ENCODE peak calls at places on chromosomes 12 and 14, in nine cellular contexts. One of them, this sample, is unnamed.

GRCh38 chr12:24499151-24500146 is 449.5 kb downstream of the BCAT1 start:
- DNase-seq in WTC11: no peak
- DNase-seq in lower leg skin: no peak
- DNase-seq in breast epithelium: no peak
- DNase-seq in Caco-2: peak
- DNase-seq in dorsolateral prefrontal cortex: no peak
- DNase-seq in esophagus muscularis mucosa: no peak
- DNase-seq in left lung: no peak
- DNase-seq in CD4-positive, alpha-beta T cell: no peak
- DNase-seq in this sample: no peak

GRCh38 chr12:65638324-65638723 is 186.0 kb upstream of the HMGA2 start:
- DNase-seq in Caco-2: no peak
- DNase-seq in esophagus muscularis mucosa: no peak
- DNase-seq in lower leg skin: no peak
- DNase-seq in dorsolateral prefrontal cortex: no peak
- DNase-seq in CD4-positive, alpha-beta T cell: no peak
- DNase-seq in left lung: no peak
- DNase-seq in breast epithelium: no peak
- DNase-seq in WTC11: no peak
- DNase-seq in this sample: no peak

GRCh38 chr14:54773171-54774006 is 129.2 kb downstream of the GCH1 start:
- DNase-seq in esophagus muscularis mucosa: peak
- DNase-seq in dorsolateral prefrontal cortex: peak
- DNase-seq in WTC11: peak
- DNase-seq in Caco-2: peak
- DNase-seq in CD4-positive, alpha-beta T cell: peak
- DNase-seq in lower leg skin: peak
- DNase-seq in breast epithelium: peak
- DNase-seq in left lung: peak
- DNase-seq in this sample: no peak

GRCh38 chr12:52225752-52226151 is 7.3 kb upstream of the KRT7 start:
- DNase-seq in esophagus muscularis mucosa: no peak
- DNase-seq in dorsolateral prefrontal cortex: no peak
- DNase-seq in left lung: no peak
- DNase-seq in breast epithelium: no peak
- DNase-seq in WTC11: no peak
- DNase-seq in lower leg skin: no peak
- DNase-seq in CD4-positive, alpha-beta T cell: no peak
- DNase-seq in Caco-2: no peak
- DNase-seq in this sample: no peak

GRCh38 chr12:121773011-121773777 is 20.3 kb downstream of the RHOF start:
- DNase-seq in esophagus muscularis mucosa: no peak
- DNase-seq in WTC11: peak
- DNase-seq in dorsolateral prefrontal cortex: peak
- DNase-seq in Caco-2: peak
- DNase-seq in breast epithelium: no peak
- DNase-seq in lower leg skin: no peak
- DNase-seq in CD4-positive, alpha-beta T cell: peak
- DNase-seq in left lung: peak
- DNase-seq in this sample: peak

GRCh38 chr12:45849289-45849688 is 119.8 kb downstream of the ARID2 start:
- DNase-seq in esophagus muscularis mucosa: no peak
- DNase-seq in lower leg skin: no peak
- DNase-seq in WTC11: no peak
- DNase-seq in breast epithelium: no peak
- DNase-seq in left lung: no peak
- DNase-seq in CD4-positive, alpha-beta T cell: no peak
- DNase-seq in Caco-2: no peak
- DNase-seq in dorsolateral prefrontal cortex: no peak
- DNase-seq in this sample: no peak

GRCh38 chr12:29943683-29944082 is 159.9 kb upstream of the TMTC1 start:
- DNase-seq in breast epithelium: no peak
- DNase-seq in WTC11: no peak
- DNase-seq in Caco-2: no peak
- DNase-seq in CD4-positive, alpha-beta T cell: no peak
- DNase-seq in lower leg skin: no peak
- DNase-seq in esophagus muscularis mucosa: no peak
- DNase-seq in left lung: no peak
- DNase-seq in dorsolateral prefrontal cortex: no peak
- DNase-seq in this sample: no peak

GRCh38 chr12:102503871-102504270 is 23.5 kb upstream of the IGF1 start:
- DNase-seq in left lung: no peak
- DNase-seq in esophagus muscularis mucosa: no peak
- DNase-seq in WTC11: no peak
- DNase-seq in dorsolateral prefrontal cortex: no peak
- DNase-seq in breast epithelium: no peak
- DNase-seq in CD4-positive, alpha-beta T cell: no peak
- DNase-seq in Caco-2: no peak
- DNase-seq in lower leg skin: no peak
- DNase-seq in this sample: no peak

GRCh38 chr14:99724196-99724891 is 40.2 kb downstream of the CYP46A1 start:
- DNase-seq in CD4-positive, alpha-beta T cell: peak
- DNase-seq in left lung: no peak
- DNase-seq in Caco-2: no peak
- DNase-seq in dorsolateral prefrontal cortex: no peak
- DNase-seq in esophagus muscularis mucosa: no peak
- DNase-seq in WTC11: no peak
- DNase-seq in breast epithelium: peak
- DNase-seq in lower leg skin: no peak
- DNase-seq in this sample: no peak

GRCh38 chr14:101019974-101020710 is 116.6 kb upstream of the RTL1 start:
- DNase-seq in WTC11: no peak
- DNase-seq in left lung: peak
- DNase-seq in Caco-2: no peak
- DNase-seq in lower leg skin: no peak
- DNase-seq in esophagus muscularis mucosa: peak
- DNase-seq in breast epithelium: peak
- DNase-seq in dorsolateral prefrontal cortex: no peak
- DNase-seq in CD4-positive, alpha-beta T cell: peak
- DNase-seq in this sample: no peak

GRCh38 chr12:62631531-62632520 is 165.2 kb downstream of the MON2 start:
- DNase-seq in breast epithelium: peak
- DNase-seq in Caco-2: peak
- DNase-seq in CD4-positive, alpha-beta T cell: peak
- DNase-seq in dorsolateral prefrontal cortex: peak
- DNase-seq in left lung: peak
- DNase-seq in esophagus muscularis mucosa: peak
- DNase-seq in WTC11: peak
- DNase-seq in lower leg skin: peak
- DNase-seq in this sample: peak

GRCh38 chr14:73234586-73235394 is 2.5 kb upstream of the PAPLN start:
- DNase-seq in left lung: no peak
- DNase-seq in Caco-2: no peak
- DNase-seq in CD4-positive, alpha-beta T cell: no peak
- DNase-seq in breast epithelium: no peak
- DNase-seq in lower leg skin: no peak
- DNase-seq in WTC11: no peak
- DNase-seq in esophagus muscularis mucosa: no peak
- DNase-seq in dorsolateral prefrontal cortex: peak
- DNase-seq in this sample: no peak

GRCh38 chr12:120439646-120440247 is 1.8 kb downstream of the COX6A1 start:
- DNase-seq in CD4-positive, alpha-beta T cell: peak
- DNase-seq in dorsolateral prefrontal cortex: peak
- DNase-seq in left lung: peak
- DNase-seq in WTC11: peak
- DNase-seq in breast epithelium: peak
- DNase-seq in lower leg skin: no peak
- DNase-seq in esophagus muscularis mucosa: no peak
- DNase-seq in Caco-2: peak
- DNase-seq in this sample: peak

GRCh38 chr12:20547788-20548575 is 147.2 kb upstream of the SLCO1C1 start:
- DNase-seq in Caco-2: no peak
- DNase-seq in CD4-positive, alpha-beta T cell: no peak
- DNase-seq in WTC11: no peak
- DNase-seq in breast epithelium: no peak
- DNase-seq in left lung: no peak
- DNase-seq in dorsolateral prefrontal cortex: no peak
- DNase-seq in lower leg skin: no peak
- DNase-seq in esophagus muscularis mucosa: no peak
- DNase-seq in this sample: no peak

GRCh38 chr12:94834036-94834625 is 169.4 kb downstream of the NDUFA12 start:
- DNase-seq in esophagus muscularis mucosa: peak
- DNase-seq in Caco-2: no peak
- DNase-seq in breast epithelium: no peak
- DNase-seq in lower leg skin: no peak
- DNase-seq in left lung: no peak
- DNase-seq in dorsolateral prefrontal cortex: no peak
- DNase-seq in CD4-positive, alpha-beta T cell: no peak
- DNase-seq in WTC11: no peak
- DNase-seq in this sample: no peak

DNA sequence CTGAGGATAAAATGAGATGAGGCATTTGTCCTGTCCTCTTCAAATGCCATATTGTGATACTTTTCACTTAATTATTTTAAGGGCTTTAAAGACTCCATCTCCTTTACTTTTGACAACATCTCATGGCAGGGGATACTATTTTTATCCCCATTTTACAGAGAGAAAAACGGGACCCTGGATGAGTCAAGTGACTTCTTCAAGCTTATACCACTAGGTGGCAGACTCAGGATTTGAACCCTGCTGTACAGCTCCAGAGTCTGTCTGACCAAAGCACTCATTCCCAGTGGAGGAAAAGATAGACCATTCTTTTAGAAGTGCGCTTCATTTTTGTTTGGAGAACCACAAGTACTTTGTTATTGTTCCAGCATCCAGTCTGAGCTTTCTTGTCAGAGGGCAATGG is 1.7 kb upstream of the SMOC1 start:
- DNase-seq in esophagus muscularis mucosa: no peak
- DNase-seq in lower leg skin: no peak
- DNase-seq in left lung: no peak
- DNase-seq in WTC11: no peak
- DNase-seq in dorsolateral prefrontal cortex: no peak
- DNase-seq in breast epithelium: no peak
- DNase-seq in CD4-positive, alpha-beta T cell: no peak
- DNase-seq in Caco-2: no peak
- DNase-seq in this sample: no peak
- TF ChIP-seq CTCF in esophagus muscularis mucosa: no peak
- TF ChIP-seq CTCF in lower leg skin: no peak
- TF ChIP-seq CTCF in left lung: peak
- TF ChIP-seq CTCF in WTC11: peak
- TF ChIP-seq CTCF in dorsolateral prefrontal cortex: peak
- TF ChIP-seq CTCF in breast epithelium: no peak
- TF ChIP-seq CTCF in CD4-positive, alpha-beta T cell: no peak
- TF ChIP-seq CTCF in Caco-2: peak
- TF ChIP-seq CTCF in this sample: no peak

GRCh38 chr14:91255820-91256219 is 11.3 kb upstream of the GPR68 start:
- DNase-seq in esophagus muscularis mucosa: no peak
- DNase-seq in dorsolateral prefrontal cortex: no peak
- DNase-seq in Caco-2: no peak
- DNase-seq in CD4-positive, alpha-beta T cell: no peak
- DNase-seq in WTC11: no peak
- DNase-seq in breast epithelium: no peak
- DNase-seq in left lung: no peak
- DNase-seq in lower leg skin: no peak
- DNase-seq in this sample: no peak

GRCh38 chr14:91254456-91254855 is 10.0 kb upstream of the GPR68 start:
- DNase-seq in left lung: no peak
- DNase-seq in Caco-2: no peak
- DNase-seq in CD4-positive, alpha-beta T cell: no peak
- DNase-seq in dorsolateral prefrontal cortex: no peak
- DNase-seq in lower leg skin: no peak
- DNase-seq in esophagus muscularis mucosa: no peak
- DNase-seq in breast epithelium: no peak
- DNase-seq in WTC11: no peak
- DNase-seq in this sample: no peak

GRCh38 chr14:91253795-91254323 is 9.4 kb upstream of the GPR68 start:
- DNase-seq in WTC11: no peak
- DNase-seq in CD4-positive, alpha-beta T cell: no peak
- DNase-seq in dorsolateral prefrontal cortex: no peak
- DNase-seq in breast epithelium: no peak
- DNase-seq in Caco-2: no peak
- DNase-seq in esophagus muscularis mucosa: no peak
- DNase-seq in left lung: no peak
- DNase-seq in lower leg skin: no peak
- DNase-seq in this sample: no peak

GRCh38 chr14:91256661-91257060 is 12.2 kb upstream of the GPR68 start:
- DNase-seq in esophagus muscularis mucosa: no peak
- DNase-seq in breast epithelium: no peak
- DNase-seq in lower leg skin: no peak
- DNase-seq in WTC11: no peak
- DNase-seq in left lung: no peak
- DNase-seq in Caco-2: no peak
- DNase-seq in CD4-positive, alpha-beta T cell: no peak
- DNase-seq in dorsolateral prefrontal cortex: no peak
- DNase-seq in this sample: no peak

GRCh38 chr14:91255026-91255695 is 10.7 kb upstream of the GPR68 start:
- DNase-seq in CD4-positive, alpha-beta T cell: no peak
- DNase-seq in dorsolateral prefrontal cortex: no peak
- DNase-seq in lower leg skin: no peak
- DNase-seq in esophagus muscularis mucosa: no peak
- DNase-seq in Caco-2: no peak
- DNase-seq in WTC11: no peak
- DNase-seq in left lung: no peak
- DNase-seq in breast epithelium: no peak
- DNase-seq in this sample: no peak
- TF ChIP-seq CTCF in CD4-positive, alpha-beta T cell: no peak
- TF ChIP-seq CTCF in dorsolateral prefrontal cortex: no peak
- TF ChIP-seq CTCF in lower leg skin: no peak
- TF ChIP-seq CTCF in esophagus muscularis mucosa: no peak
- TF ChIP-seq CTCF in Caco-2: no peak
- TF ChIP-seq CTCF in WTC11: no peak
- TF ChIP-seq CTCF in left lung: no peak
- TF ChIP-seq CTCF in breast epithelium: no peak
- TF ChIP-seq CTCF in this sample: no peak

DNA sequence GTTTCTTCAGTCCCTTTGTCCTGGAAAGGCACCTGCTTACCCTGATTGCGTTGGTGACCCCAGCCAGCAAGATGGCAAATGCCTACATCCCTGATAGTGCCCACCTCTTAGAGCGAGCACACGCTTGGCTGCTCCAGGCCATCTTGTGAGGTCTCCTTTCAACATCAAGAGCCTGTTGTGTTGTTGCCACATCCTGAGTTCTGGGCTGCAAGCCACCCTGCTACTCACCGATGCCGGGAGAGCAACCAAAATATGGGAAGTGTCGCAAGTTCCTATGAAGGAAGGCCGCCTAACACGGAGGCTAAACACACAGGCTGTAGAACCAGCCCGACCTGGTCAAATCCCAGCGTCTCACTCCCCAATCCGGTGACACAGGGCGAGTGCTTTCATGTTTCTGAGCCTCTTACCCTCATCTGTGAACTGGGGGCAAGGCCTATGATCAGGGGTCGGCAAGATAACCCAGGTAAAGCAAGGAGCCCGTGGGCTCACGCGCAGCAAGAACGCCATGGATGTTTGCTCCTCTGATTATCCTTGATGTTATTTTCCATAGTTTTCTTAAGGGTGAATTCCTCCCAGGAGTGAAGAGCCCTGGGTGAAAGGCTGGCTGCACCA is 98.4 kb downstream of the LGMN start:
- DNase-seq in Caco-2: peak
- DNase-seq in breast epithelium: peak
- DNase-seq in dorsolateral prefrontal cortex: peak
- DNase-seq in CD4-positive, alpha-beta T cell: no peak
- DNase-seq in left lung: peak
- DNase-seq in WTC11: no peak
- DNase-seq in lower leg skin: peak
- DNase-seq in esophagus muscularis mucosa: no peak
- DNase-seq in this sample: no peak
- TF ChIP-seq CTCF in Caco-2: no peak
- TF ChIP-seq CTCF in breast epithelium: no peak
- TF ChIP-seq CTCF in dorsolateral prefrontal cortex: no peak
- TF ChIP-seq CTCF in CD4-positive, alpha-beta T cell: no peak
- TF ChIP-seq CTCF in left lung: no peak
- TF ChIP-seq CTCF in WTC11: no peak
- TF ChIP-seq CTCF in lower leg skin: no peak
- TF ChIP-seq CTCF in esophagus muscularis mucosa: no peak
- TF ChIP-seq CTCF in this sample: no peak

GRCh38 chr12:83389237-83389996 is 702.7 kb downstream of the TMTC2 start:
- DNase-seq in WTC11: peak
- DNase-seq in dorsolateral prefrontal cortex: no peak
- DNase-seq in lower leg skin: no peak
- DNase-seq in breast epithelium: no peak
- DNase-seq in left lung: no peak
- DNase-seq in Caco-2: peak
- DNase-seq in CD4-positive, alpha-beta T cell: no peak
- DNase-seq in esophagus muscularis mucosa: no peak
- DNase-seq in this sample: no peak
- TF ChIP-seq CTCF in WTC11: peak
- TF ChIP-seq CTCF in dorsolateral prefrontal cortex: peak
- TF ChIP-seq CTCF in lower leg skin: no peak
- TF ChIP-seq CTCF in breast epithelium: no peak
- TF ChIP-seq CTCF in left lung: no peak
- TF ChIP-seq CTCF in Caco-2: peak
- TF ChIP-seq CTCF in CD4-positive, alpha-beta T cell: no peak
- TF ChIP-seq CTCF in esophagus muscularis mucosa: no peak
- TF ChIP-seq CTCF in this sample: no peak